ENCODE peak calls at places on chromosomes 16 and 17, in four cellular contexts. H is iris pigment epithelial cell; A is skeletal muscle cell; U is stimulated activated CD4-positive, alpha-beta T cell treated with anti-CD3 and anti-CD28 coated beads, Interleukin-1b, Interleukin-23, amount 100 ng/mL, for 1 hour. N is an unnamed sample.

GRCh38 chr17:55812323-55812722 is 61.5 kb downstream of the PCTP start:
- DNase-seq in H (no peak), A (no peak), U (no peak), N (no peak)

GRCh38 chr17:51342257-51342656 is 81.9 kb downstream of the UTP18 start:
- DNase-seq in H (no peak), U (no peak), A (no peak), N (no peak)

GRCh38 chr17:36869856-36870617 is 67.2 kb upstream of the LHX1 start:
- DNase-seq in A (no peak), H (peak), U (no peak), N (no peak)

GRCh38 chr16:87203060-87203656 is 114.0 kb downstream of the C16orf95 start:
- DNase-seq in H (peak), A (peak), U (peak), N (peak)

GRCh38 chr17:61280851-61281250 is 118.8 kb upstream of the TBX2 start:
- DNase-seq in A (no peak), U (no peak), H (no peak), N (no peak)

GRCh38 chr16:2042666-2043295 is 4.9 kb downstream of the NTHL1 start:
- DNase-seq in H (no peak), U (no peak), A (no peak), N (no peak)

GRCh38 chr16:77437859-77438258 is 3.0 kb upstream of the ADAMTS18 start:
- DNase-seq in A (no peak), U (no peak), H (peak), N (no peak)

GRCh38 chr17:3935140-3935542 is 18.9 kb upstream of the P2RX1 start:
- DNase-seq in U (no peak), A (peak), H (peak), N (no peak)

GRCh38 chr17:29622337-29623282 is at the start of gene CORO6:
- DNase-seq in U (peak), A (no peak), H (peak), N (no peak)

GRCh38 chr16:11326084-11326736 is 19.0 kb upstream of the RMI2 start:
- DNase-seq in U (no peak), H (no peak), A (no peak), N (no peak)

GRCh38 chr16:4371481-4372314 is at the start of gene VASN:
- DNase-seq in U (peak), A (no peak), H (peak), N (no peak)

GRCh38 chr16:3513892-3514600 is 13.2 kb downstream of the CLUAP1 start:
- DNase-seq in H (peak), A (no peak), U (no peak), N (no peak)

GRCh38 chr16:48383877-48384304 is 1.3 kb downstream of the SIAH1 start:
- DNase-seq in A (no peak), H (no peak), U (no peak), N (no peak)

GRCh38 chr16:1299012-1299867 is 10.2 kb upstream of the UBE2I start:
- DNase-seq in A (no peak), H (no peak), U (no peak), N (no peak)

GRCh38 chr17:79707931-79708891 is 22.5 kb upstream of the ENPP7 start:
- DNase-seq in H (peak), A (no peak), U (peak), N (no peak)